ENCODE peak calls at places on chromosomes 13 and 19, in six cellular contexts. C is HEK293T, A is neural crest cell, M is endothelial cell of umbilical vein, G is progenitor cell of endocrine pancreas, K is cerebellum. O is an unnamed sample.
A peak's percentile ranks its signal among the peaks of the same experiment; 100 is the strongest.

GRCh38 chr13:111546921-111547675 is 226.7 kb downstream of the TEX29 start:
- DNase-seq in C (no peak), A (no peak), M (no peak), G (no peak), K (no peak), O (no peak)

GRCh38 chr19:56217039-56217949 is 15.2 kb downstream of the ZSCAN5C start:
- DNase-seq in C (no peak), A (no peak), M (peak; percentile 29), G (peak; percentile 17), K (peak; percentile 13), O (peak; percentile 44)

GRCh38 chr13:26557393-26558073 is at the start of gene WASF3:
- DNase-seq in C (peak; percentile 97), A (peak; percentile 93), M (peak; percentile 95), G (peak; percentile 95), K (peak; percentile 99), O (peak; percentile 96)

GRCh38 chr19:18292460-18292809 is 11.0 kb upstream of the JUND start:
- DNase-seq in C (no peak), A (peak; percentile 24), M (peak; percentile 53), G (no peak), K (no peak), O (no peak)

GRCh38 chr19:57850553-57851017 is 926 bp downstream of the ZNF587 start:
- DNase-seq in C (no peak), A (no peak), M (peak; percentile 74), G (no peak), K (no peak), O (peak; percentile 78)

GRCh38 chr13:97191615-97192014 is 30.5 kb upstream of the MBNL2 start:
- DNase-seq in C (no peak), A (no peak), M (no peak), G (no peak), K (no peak), O (no peak)

GRCh38 chr19:58182577-58182988 is 278 bp upstream of the ZNF274 start:
- DNase-seq in C (peak; percentile 91), A (no peak), M (no peak), G (no peak), K (peak; percentile 99), O (no peak)

GRCh38 chr19:38838208-38838985 is 6.8 kb upstream of the ECH1 start:
- DNase-seq in C (no peak), A (no peak), M (no peak), G (no peak), K (no peak), O (no peak)

GRCh38 chr19:35642798-35643254 is 1.3 kb downstream of the ETV2 start:
- DNase-seq in C (no peak), A (no peak), M (no peak), G (no peak), K (no peak), O (no peak)

GRCh38 chr13:99086149-99086868 is 108.4 kb upstream of the DOCK9 start:
- DNase-seq in C (peak; percentile 59), A (peak; percentile 41), M (peak; percentile 42), G (peak; percentile 55), K (peak; percentile 79), O (peak; percentile 66)